ENCODE peak calls at places on chromosome 5, in four cellular contexts. J is trophoblast cell, P is fibroblast of lung, Y is H9. B is an unnamed sample.

GRCh38 chr5:173954671-173955605 is 34.0 kb upstream of the C5orf47 start:
- DNase-seq in Y (no peak), J (peak; percentile 14), P (peak; percentile 80), B (no peak)

GRCh38 chr5:129460121-129460950 is at the start of gene ADAMTS19:
- DNase-seq in P (peak; percentile 44), J (peak; percentile 55), Y (peak; percentile 69), B (peak; percentile 27)

GRCh38 chr5:172123269-172123692 is 64.7 kb downstream of the STK10 start:
- DNase-seq in J (no peak), P (peak; percentile 91), Y (peak; percentile 57), B (peak; percentile 66)

GRCh38 chr5:103021310-103021709 is 98.6 kb downstream of the GIN1 start:
- DNase-seq in P (no peak), Y (no peak), J (no peak), B (no peak)

GRCh38 chr5:127849891-127850290 is 146.7 kb downstream of the CCDC192 start:
- DNase-seq in P (no peak), J (no peak), Y (no peak), B (peak; percentile 45)

GRCh38 chr5:99004960-99005359 is 76.2 kb upstream of the CHD1 start:
- DNase-seq in Y (no peak), J (peak; percentile 8), P (no peak), B (no peak)

GRCh38 chr5:140116716-140117115 is 2.8 kb downstream of the PURA start:
- DNase-seq in Y (no peak), P (no peak), J (no peak), B (no peak)

GRCh38 chr5:10583663-10584572 is 20.0 kb downstream of the ANKRD33B start:
- DNase-seq in Y (no peak), J (no peak), P (no peak), B (no peak)

GRCh38 chr5:153629027-153629426 is 138.6 kb downstream of the GRIA1 start:
- DNase-seq in P (peak; percentile 97), J (peak; percentile 81), Y (peak; percentile 75), B (peak; percentile 17)

GRCh38 chr5:163089233-163089632 is 348.2 kb upstream of the CCNG1 start:
- DNase-seq in J (no peak), P (no peak), Y (no peak), B (no peak)

GRCh38 chr5:163165277-163165676 is 272.1 kb upstream of the CCNG1 start:
- DNase-seq in Y (no peak), P (no peak), J (no peak), B (no peak)

GRCh38 chr5:141100243-141100805 is at the start of gene PCDHB3:
- DNase-seq in J (no peak), P (peak; percentile 26), Y (peak; percentile 79), B (no peak)

GRCh38 chr5:56206126-56206525 is 27.0 kb downstream of the ANKRD55 start:
- DNase-seq in J (no peak), Y (no peak), P (peak; percentile 77), B (no peak)

GRCh38 chr5:11064763-11065450 is 303.9 kb upstream of the DAP start:
- DNase-seq in J (no peak), P (no peak), Y (no peak), B (no peak)

GRCh38 chr5:151810907-151811306 is 39.2 kb downstream of the G3BP1 start:
- DNase-seq in Y (no peak), P (peak; percentile 33), J (no peak), B (no peak)
- H3K9ac ChIP-seq in Y (no peak overlapping the region), P (no peak overlapping the region), J (no peak overlapping the region), B (no peak overlapping the region)

GRCh38 chr5:179606910-179607448 is 16.5 kb downstream of the HNRNPH1 start:
- DNase-seq in Y (no peak), J (no peak), P (no peak), B (no peak)
- H3K27ac ChIP-seq in Y (no peak overlapping the region), J (no peak overlapping the region), P (no peak overlapping the region), B (no peak overlapping the region)

GRCh38 chr5:113166710-113167366 is 190.2 kb downstream of the DCP2 start:
- DNase-seq in Y (no peak), P (peak; percentile 31), J (peak; percentile 61), B (no peak)
- H3K9ac ChIP-seq in Y (no peak overlapping the region), P (no peak overlapping the region), J (no peak overlapping the region), B (no peak overlapping the region)

GRCh38 chr5:176360894-176361436 is 599 bp downstream of the KIAA1191 start:
- DNase-seq in P (no peak), Y (no peak), J (no peak), B (peak; percentile 48)
- H3K27ac ChIP-seq in P (peak overlapping the region; percentile 62), Y (no peak overlapping the region), J (no peak overlapping the region), B (peak overlapping the region; percentile 73)

DNA sequence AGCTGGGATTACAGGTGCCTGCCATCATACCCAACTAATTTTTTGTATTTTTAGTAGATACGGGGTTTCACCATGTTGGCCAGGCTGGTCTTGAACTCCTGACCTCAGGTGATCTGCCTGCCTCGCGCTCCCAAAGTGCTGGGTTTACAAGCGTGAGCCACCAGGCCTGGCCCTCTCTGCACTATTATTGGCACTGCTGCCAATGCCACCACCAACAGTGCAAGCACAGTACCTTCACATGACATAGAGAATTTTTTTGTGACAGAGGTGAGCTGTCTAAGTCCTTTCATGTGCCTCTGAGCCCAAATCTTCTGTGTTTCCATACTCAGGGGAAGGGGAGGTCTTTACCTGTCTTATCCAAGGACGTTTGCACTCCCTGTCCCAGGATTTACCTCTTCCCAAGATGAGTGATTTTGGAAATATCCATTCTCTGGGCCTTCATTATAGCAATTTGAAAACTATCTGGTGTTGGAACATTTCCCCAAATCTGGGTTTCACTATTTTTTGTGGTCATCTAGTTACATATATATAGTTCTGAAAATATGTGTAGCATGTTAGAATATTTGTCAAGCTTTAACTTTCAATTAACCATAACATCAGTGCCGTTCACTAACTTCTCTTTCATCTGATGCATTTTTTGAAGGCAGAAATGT is 5.4 kb upstream of the CD180 start:
- DNase-seq in P (no peak), J (no peak), Y (no peak), B (no peak)
- H3K9ac ChIP-seq in P (no peak overlapping the region), J (no peak overlapping the region), Y (no peak overlapping the region), B (no peak overlapping the region)

GRCh38 chr5:40679071-40679997 is at the start of gene PTGER4:
- DNase-seq in J (peak; percentile 91), P (peak; percentile 90), Y (peak; percentile 89), B (peak; percentile 98)
- H3K27ac ChIP-seq in J (no peak within 1 kb of the TSS), P (peak within 1 kb of the TSS; percentile 78), Y (no peak within 1 kb of the TSS), B (peak within 1 kb of the TSS; percentile 95)

GRCh38 chr5:150490754-150491153 is 17.2 kb upstream of the NDST1 start:
- DNase-seq in P (no peak), J (no peak), Y (no peak), B (no peak)

GRCh38 chr5:150487199-150488061 is 20.5 kb upstream of the NDST1 start:
- DNase-seq in Y (no peak), P (peak; percentile 49), J (peak; percentile 23), B (peak; percentile 59)

GRCh38 chr5:150490296-150490669 is 17.6 kb upstream of the NDST1 start:
- DNase-seq in J (no peak), Y (no peak), P (no peak), B (no peak)

GRCh38 chr5:150488519-150489357 is 19.2 kb upstream of the NDST1 start:
- DNase-seq in Y (no peak), J (peak; percentile 42), P (peak; percentile 81), B (no peak)

GRCh38 chr5:150489358-150490295 is 18.3 kb upstream of the NDST1 start:
- DNase-seq in Y (peak; percentile 58), P (peak; percentile 49), J (peak; percentile 24), B (no peak)
- H3K9ac ChIP-seq in Y (no peak overlapping the region), P (no peak overlapping the region), J (no peak overlapping the region), B (peak overlapping the region; percentile 87)